ENCODE peak calls at places on chromosomes 1 and 21, in four cellular contexts. Z is H9, X is brain microvascular endothelial cell, F is coronary artery. B is an unnamed sample.

GRCh38 chr1:1421147-1421906 is at the start of gene ANKRD65:
- DNase-seq in F (no peak), Z (peak; percentile 37), X (no peak), B (no peak)

GRCh38 chr1:114222920-114223319 is 69.3 kb upstream of the SYT6 start:
- DNase-seq in Z (no peak), F (no peak), X (no peak), B (no peak)

GRCh38 chr1:222247081-222247480 is 300.8 kb downstream of the HHIPL2 start:
- DNase-seq in Z (no peak), X (no peak), F (no peak), B (no peak)

GRCh38 chr1:61612600-61612999 is 112.3 kb downstream of the TM2D1 start:
- DNase-seq in X (no peak), Z (no peak), F (no peak), B (no peak)

GRCh38 chr1:44740179-44740617 is 561 bp downstream of the KIF2C start:
- DNase-seq in X (no peak), F (no peak), Z (no peak), B (no peak)

GRCh38 chr1:35316264-35316663 is 47.8 kb downstream of the ZMYM4 start:
- DNase-seq in X (no peak), F (no peak), Z (no peak), B (peak; percentile 5)

GRCh38 chr1:151988405-151988851 is 5.2 kb downstream of the S100A10 start:
- DNase-seq in Z (no peak), X (peak; percentile 80), F (no peak), B (peak; percentile 88)

GRCh38 chr1:236086537-236086936 is 21.6 kb upstream of the NID1 start:
- DNase-seq in X (no peak), F (no peak), Z (no peak), B (no peak)

GRCh38 chr1:205963352-205963751 is 20.1 kb upstream of the SLC26A9 start:
- DNase-seq in X (peak; percentile 43), Z (no peak), F (no peak), B (peak; percentile 94)

GRCh38 chr1:208551609-208552008 is 307.4 kb upstream of the PLXNA2 start:
- DNase-seq in F (no peak), Z (no peak), X (no peak), B (no peak)

GRCh38 chr1:90714521-90714951 is 2.6 kb downstream of the BARHL2 start:
- DNase-seq in Z (peak; percentile 46), F (no peak), X (no peak), B (no peak)

GRCh38 chr1:111227434-111227833 is at the start of gene CHI3L2:
- DNase-seq in F (no peak), Z (no peak), X (no peak), B (no peak)

GRCh38 chr1:93874025-93874651 is 4.9 kb downstream of the DNTTIP2 start:
- DNase-seq in X (peak; percentile 38), Z (no peak), F (no peak), B (peak; percentile 61)

GRCh38 chr1:173190101-173190895 is 16.8 kb downstream of the TNFSF4 start:
- DNase-seq in Z (no peak), F (peak; percentile 84), X (peak; percentile 74), B (peak; percentile 93)

GRCh38 chr21:44800103-44800502 is 1.5 kb downstream of the UBE2G2 start:
- DNase-seq in Z (no peak), F (no peak), X (no peak), B (peak; percentile 49)

GRCh38 chr1:91622586-91622985 is 121.9 kb downstream of the CDC7 start:
- DNase-seq in Z (no peak), X (no peak), F (peak; percentile 81), B (no peak)

GRCh38 chr1:196403803-196404690 is 204.2 kb downstream of the KCNT2 start:
- DNase-seq in Z (no peak), X (peak; percentile 48), F (no peak), B (peak; percentile 29)

GRCh38 chr1:35931424-35932157 is 686 bp downstream of the AGO3 start:
- DNase-seq in F (no peak), Z (no peak), X (peak; percentile 9), B (no peak)

GRCh38 chr1:117802546-117803257 is 126.7 kb downstream of the GDAP2 start:
- DNase-seq in X (no peak), Z (no peak), F (no peak), B (no peak)

GRCh38 chr1:24984300-24984699 is 54.2 kb upstream of the RUNX3 start:
- DNase-seq in F (no peak), X (no peak), Z (no peak), B (no peak)

GRCh38 chr1:215001419-215002021 is 81.0 kb upstream of the KCNK2 start:
- DNase-seq in F (no peak), Z (no peak), X (no peak), B (no peak)

GRCh38 chr1:156438278-156438987 is 62.1 kb downstream of the MEF2D start:
- DNase-seq in X (no peak), Z (no peak), F (no peak), B (no peak)

GRCh38 chr1:21313886-21314796 is 23.9 kb upstream of the ECE1 start:
- DNase-seq in X (no peak), F (no peak), Z (no peak), B (no peak)

GRCh38 chr1:79663916-79664315 is 657.4 kb upstream of the ADGRL4 start:
- DNase-seq in X (peak; percentile 0), Z (no peak), F (no peak), B (no peak)

GRCh38 chr1:153217212-153217611 is at the start of gene PRR9:
- DNase-seq in Z (no peak), X (no peak), F (no peak), B (no peak)

GRCh38 chr1:229943988-229944743 is 122.9 kb upstream of the GALNT2 start:
- DNase-seq in X (no peak), Z (no peak), F (no peak), B (no peak)

GRCh38 chr1:81725823-81726222 is 74.9 kb upstream of the ADGRL2 start:
- DNase-seq in X (no peak), F (no peak), Z (no peak), B (no peak)

GRCh38 chr1:42931108-42931539 is 27.5 kb downstream of the SLC2A1 start:
- DNase-seq in F (no peak), Z (peak; percentile 79), X (no peak), B (peak; percentile 55)

GRCh38 chr1:92051948-92052347 is 22.2 kb downstream of the EPHX4 start:
- DNase-seq in Z (no peak), X (no peak), F (no peak), B (no peak)

GRCh38 chr1:238675241-238675640 is 711.1 kb upstream of the CHRM3 start:
- DNase-seq in X (no peak), F (no peak), Z (no peak), B (no peak)

GRCh38 chr21:29145837-29146453 is 15.5 kb downstream of the MAP3K7CL start:
- DNase-seq in X (no peak), F (no peak), Z (no peak), B (peak; percentile 58)

B was measured in LHCN-M2.